ENCODE peak calls at places on chromosomes 1 and 21, in six cellular contexts. T, B, N, F, W and Y are unnamed samples.

GRCh38 chr21:23695449-23695848 is 1911.8 kb downstream of the MRPL39 start:
- ATAC-seq in B (no peak), W (no peak), F (no peak), T (no peak), N (no peak), Y (no peak)

GRCh38 chr1:34824817-34825454 is 32.1 kb downstream of the GJA4 start:
- ATAC-seq in F (no peak), N (no peak), B (no peak), W (no peak), T (no peak), Y (no peak)

GRCh38 chr1:110337704-110338199 is 1.4 kb upstream of the RBM15 start:
- ATAC-seq in B (no peak), N (no peak), W (no peak), T (no peak), F (peak), Y (no peak)

GRCh38 chr1:109060707-109061106 is 15.1 kb downstream of the TAF13 start:
- ATAC-seq in T (no peak), N (no peak), B (no peak), W (no peak), F (peak), Y (no peak)

GRCh38 chr1:182227864-182228547 is 163.6 kb downstream of the GLUL start:
- ATAC-seq in W (no peak), N (no peak), F (no peak), T (no peak), B (no peak), Y (no peak)

GRCh38 chr21:14116080-14116481 is 94.7 kb downstream of the LIPI start:
- ATAC-seq in N (no peak), W (no peak), B (no peak), F (no peak), T (no peak), Y (no peak)

GRCh38 chr1:44650159-44650831 is 24.0 kb downstream of the TMEM53 start:
- ATAC-seq in N (no peak), F (peak), T (no peak), W (no peak), B (no peak), Y (no peak)

GRCh38 chr1:77950873-77951272 is 28.0 kb downstream of the FUBP1 start:
- ATAC-seq in W (no peak), F (no peak), N (no peak), B (peak), T (no peak), Y (peak)

GRCh38 chr21:45080639-45081414 is 6.4 kb downstream of the ADARB1 start:
- ATAC-seq in W (no peak), F (no peak), T (no peak), B (peak), N (peak), Y (peak)

GRCh38 chr1:56457767-56458375 is 121.5 kb downstream of the PLPP3 start:
- ATAC-seq in B (no peak), F (peak), N (no peak), W (no peak), T (no peak), Y (no peak)

GRCh38 chr1:223716302-223716862 is 4.0 kb downstream of the CAPN2 start:
- ATAC-seq in T (peak), W (peak), N (peak), B (peak), F (no peak), Y (peak)

GRCh38 chr1:19524791-19525190 is 39.5 kb upstream of the CAPZB start:
- ATAC-seq in N (no peak), B (no peak), W (no peak), T (no peak), F (no peak), Y (no peak)

GRCh38 chr1:18045206-18045605 is 62.4 kb upstream of the IGSF21 start:
- ATAC-seq in F (no peak), W (no peak), N (no peak), T (no peak), B (no peak), Y (no peak)

GRCh38 chr1:19331262-19331878 is 19.2 kb downstream of the SLC66A1 start:
- ATAC-seq in N (no peak), B (no peak), T (no peak), F (no peak), W (no peak), Y (no peak)

GRCh38 chr1:192544983-192545393 is 30.6 kb upstream of the RGS1 start:
- ATAC-seq in W (peak), B (peak), F (no peak), T (peak), N (peak), Y (peak)

GRCh38 chr1:205971082-205971481 is 27.8 kb upstream of the SLC26A9 start:
- ATAC-seq in T (no peak), F (no peak), B (no peak), N (no peak), W (no peak), Y (no peak)